ENCODE peak calls at places on chromosomes 2 and 18, in four cellular contexts. P, E, J and Z are unnamed samples.

GRCh38 chr2:239597216-239597615 is 196.4 kb upstream of the HDAC4 start:
- DNase-seq in P (no peak), E (no peak), J (no peak), Z (no peak)

GRCh38 chr2:14535156-14535555 is 97.4 kb upstream of the LRATD1 start:
- DNase-seq in P (no peak), E (no peak), J (no peak), Z (no peak)

GRCh38 chr18:36493349-36494281 is 196.1 kb downstream of the FHOD3 start:
- DNase-seq in P (no peak), E (no peak), J (no peak), Z (no peak)

GRCh38 chr18:3511980-3512379 is 62.0 kb downstream of the TGIF1 start:
- DNase-seq in P (no peak), E (no peak), J (peak), Z (peak)

GRCh38 chr2:69933839-69934613 is 19.1 kb downstream of the MXD1 start:
- DNase-seq in P (no peak), E (no peak), J (no peak), Z (peak)

GRCh38 chr2:55431982-55432627 is 12.4 kb upstream of the CCDC88A start:
- DNase-seq in P (no peak), E (peak), J (peak), Z (no peak)

GRCh38 chr2:239393941-239394340 is 6.9 kb downstream of the HDAC4 start:
- DNase-seq in P (no peak), E (no peak), J (no peak), Z (no peak)

GRCh38 chr2:219045937-219046550 is 4.7 kb upstream of the CFAP65 start:
- DNase-seq in P (no peak), E (no peak), J (no peak), Z (no peak)

GRCh38 chr2:213316001-213316735 is 31.9 kb downstream of the SPAG16 start:
- DNase-seq in P (no peak), E (no peak), J (no peak), Z (no peak)

GRCh38 chr2:64732153-64732552 is 78.4 kb upstream of the SERTAD2 start:
- DNase-seq in P (no peak), E (no peak), J (no peak), Z (no peak)